ENCODE peak calls at places on chromosomes 1 and 21, in four cellular contexts. One of them, this sample, is unnamed.
A peak's percentile ranks its signal among the peaks of the same experiment; 100 is the strongest.

GRCh38 chr1:182662121-182662890 is 22.1 kb downstream of the RGS8 start:
- DNase-seq in suprapubic skin: no peak
- DNase-seq in pancreas: no peak
- DNase-seq in H9: peak; percentile 50
- DNase-seq in this sample: peak; percentile 26

GRCh38 chr21:25638634-25639166 is 358 bp upstream of the JAM2 start:
- DNase-seq in suprapubic skin: no peak
- DNase-seq in H9: no peak
- DNase-seq in pancreas: no peak
- DNase-seq in this sample: no peak

GRCh38 chr1:95084317-95085176 is 11.8 kb upstream of the ALG14 start:
- DNase-seq in pancreas: no peak
- DNase-seq in suprapubic skin: no peak
- DNase-seq in H9: peak; percentile 49
- DNase-seq in this sample: no peak

GRCh38 chr1:156970017-156970416 is 49.6 kb downstream of the LRRC71 start:
- DNase-seq in H9: no peak
- DNase-seq in pancreas: no peak
- DNase-seq in suprapubic skin: no peak
- DNase-seq in this sample: no peak

GRCh38 chr1:53066433-53066832 is 4.4 kb downstream of the PODN start:
- DNase-seq in pancreas: no peak
- DNase-seq in H9: no peak
- DNase-seq in suprapubic skin: no peak
- DNase-seq in this sample: peak; percentile 53

GRCh38 chr1:183569141-183569540 is 21.1 kb downstream of the NCF2 start:
- DNase-seq in H9: no peak
- DNase-seq in pancreas: no peak
- DNase-seq in suprapubic skin: no peak
- DNase-seq in this sample: no peak

GRCh38 chr1:226110249-226111108 is 48.0 kb downstream of the H3-3A start:
- DNase-seq in pancreas: peak; percentile 83
- DNase-seq in suprapubic skin: peak; percentile 84
- DNase-seq in H9: peak; percentile 55
- DNase-seq in this sample: peak; percentile 86

GRCh38 chr1:145926706-145927072 is 595 bp downstream of the RBM8A start:
- DNase-seq in pancreas: no peak
- DNase-seq in H9: no peak
- DNase-seq in suprapubic skin: no peak
- DNase-seq in this sample: no peak

GRCh38 chr1:41868241-41868953 is 50.3 kb downstream of the HIVEP3 start:
- DNase-seq in pancreas: no peak
- DNase-seq in H9: no peak
- DNase-seq in suprapubic skin: no peak
- DNase-seq in this sample: no peak

GRCh38 chr1:157170677-157171515 is 32.7 kb upstream of the ETV3 start:
- DNase-seq in suprapubic skin: no peak
- DNase-seq in H9: peak; percentile 81
- DNase-seq in pancreas: no peak
- DNase-seq in this sample: no peak

GRCh38 chr1:38444311-38444710 is 397.7 kb upstream of the POU3F1 start:
- DNase-seq in suprapubic skin: no peak
- DNase-seq in pancreas: no peak
- DNase-seq in H9: no peak
- DNase-seq in this sample: no peak

GRCh38 chr1:184163674-184164470 is 112.3 kb downstream of the TSEN15 start:
- DNase-seq in H9: no peak
- DNase-seq in pancreas: no peak
- DNase-seq in suprapubic skin: no peak
- DNase-seq in this sample: no peak

GRCh38 chr1:236018885-236019453 is 45.9 kb downstream of the NID1 start:
- DNase-seq in pancreas: peak; percentile 30
- DNase-seq in suprapubic skin: peak; percentile 93
- DNase-seq in H9: no peak
- DNase-seq in this sample: peak; percentile 83

GRCh38 chr1:224503161-224504118 is 68.8 kb upstream of the WDR26 start:
- DNase-seq in H9: peak; percentile 85
- DNase-seq in suprapubic skin: peak; percentile 96
- DNase-seq in pancreas: peak; percentile 96
- DNase-seq in this sample: peak; percentile 94

GRCh38 chr1:94741510-94741909 is 78.6 kb upstream of the SLC44A3 start:
- DNase-seq in suprapubic skin: no peak
- DNase-seq in H9: no peak
- DNase-seq in pancreas: no peak
- DNase-seq in this sample: no peak

GRCh38 chr1:34840426-34840825 is 19.1 kb downstream of the SMIM12 start:
- DNase-seq in suprapubic skin: no peak
- DNase-seq in H9: peak; percentile 6
- DNase-seq in pancreas: no peak
- DNase-seq in this sample: no peak

GRCh38 chr1:53140451-53140850 is 2.0 kb downstream of the SLC1A7 start:
- DNase-seq in pancreas: no peak
- DNase-seq in suprapubic skin: no peak
- DNase-seq in H9: no peak
- DNase-seq in this sample: no peak

This sample was measured in cardiac septum.